ENCODE peak calls at places on chromosomes 11 and 22, in ten cellular contexts. Q is Right ventricle myocardium superior; X is SK-N-SH; T is body of pancreas; A is stimulated activated CD8-positive, alpha-beta memory T cell treated with anti-CD3 and anti-CD28 coated beads, Interleukin-7, amount 100 ng/mL, for 1 hour; L is nephron progenitor cell; P is fibroblast of lung; O is cardiac muscle cell; J is progenitor cell of endocrine pancreas; N is stromal cell of bone marrow. S is an unnamed sample.

GRCh38 chr11:69537126-69537525 is 55.7 kb downstream of the LINC01488 start:
- DNase-seq in Q (no peak), X (no peak), T (no peak), A (no peak), L (no peak), P (no peak), O (no peak), J (no peak), N (no peak), S (no peak)

GRCh38 chr22:27429476-27429875 is 372.1 kb downstream of the MN1 start:
- DNase-seq in Q (no peak), X (no peak), T (no peak), A (no peak), L (no peak), P (no peak), O (no peak), J (no peak), N (no peak), S (no peak)

GRCh38 chr11:103648670-103649400 is 387.6 kb upstream of the DDI1 start:
- DNase-seq in Q (no peak), X (no peak), T (no peak), A (no peak), L (no peak), P (no peak), O (no peak), J (no peak), N (no peak), S (no peak)

GRCh38 chr11:44674809-44675208 is 52.0 kb upstream of the TSPAN18 start:
- DNase-seq in Q (no peak), X (no peak), T (no peak), A (no peak), L (no peak), P (no peak), O (no peak), J (no peak), N (no peak), S (no peak)

GRCh38 chr11:44893250-44894216 is 57.1 kb downstream of the TP53I11 start:
- DNase-seq in Q (no peak), X (peak), T (no peak), A (no peak), L (no peak), P (no peak), O (no peak), J (no peak), N (no peak), S (no peak)

GRCh38 chr11:66674964-66675602 is 2.6 kb downstream of the RBM4B start:
- DNase-seq in Q (no peak), X (no peak), T (no peak), A (no peak), L (no peak), P (no peak), O (no peak), J (no peak), N (no peak), S (no peak)

GRCh38 chr11:3795131-3796092 is 1.9 kb downstream of the NUP98 start:
- DNase-seq in Q (no peak), X (no peak), T (no peak), A (no peak), L (no peak), P (no peak), O (no peak), J (no peak), N (no peak), S (no peak)

GRCh38 chr22:29697853-29698598 is 21.8 kb upstream of the CABP7 start:
- DNase-seq in Q (no peak), X (peak), T (no peak), A (no peak), L (no peak), P (no peak), O (no peak), J (no peak), N (no peak), S (no peak)

GRCh38 chr22:46653596-46653995 is 33.4 kb downstream of the GRAMD4 start:
- DNase-seq in Q (no peak), X (no peak), T (no peak), A (no peak), L (no peak), P (no peak), O (no peak), J (no peak), N (no peak), S (no peak)

GRCh38 chr11:94100253-94100652 is 28.4 kb upstream of the PANX1 start:
- DNase-seq in Q (no peak), X (no peak), T (no peak), A (no peak), L (no peak), P (no peak), O (no peak), J (no peak), N (no peak), S (no peak)

GRCh38 chr11:9851366-9851765 is 187.5 kb downstream of the SWAP70 start:
- DNase-seq in Q (no peak), X (no peak), T (no peak), A (no peak), L (no peak), P (no peak), O (no peak), J (no peak), N (peak), S (no peak)

GRCh38 chr11:35615911-35616900 is 2.1 kb upstream of the FJX1 start:
- DNase-seq in Q (no peak), X (peak), T (peak), A (no peak), L (no peak), P (peak), O (peak), J (no peak), N (no peak), S (peak)

GRCh38 chr11:117761993-117762392 is 35.0 kb downstream of the DSCAML1 start:
- DNase-seq in Q (no peak), X (peak), T (no peak), A (no peak), L (no peak), P (no peak), O (no peak), J (no peak), N (no peak), S (no peak)

GRCh38 chr22:22424956-22425355 is 83.6 kb downstream of the ZNF280B start:
- DNase-seq in Q (no peak), X (no peak), T (no peak), A (no peak), L (no peak), P (no peak), O (no peak), J (no peak), N (no peak), S (no peak)

GRCh38 chr22:46931881-46932280 is 169.4 kb downstream of the TBC1D22A start:
- DNase-seq in Q (no peak), X (no peak), T (no peak), A (no peak), L (no peak), P (no peak), O (no peak), J (no peak), N (no peak), S (peak)